ENCODE peak calls at places on chromosomes 5 and 9, in five cellular contexts. L, K, X, B and W are unnamed samples.
A peak's percentile ranks its signal among the peaks of the same experiment; 100 is the strongest.

GRCh38 chr9:137185921-137186320 is 2.4 kb downstream of the ANAPC2 start:
- DNase-seq in K (no peak), B (no peak), X (no peak), L (no peak), W (no peak)

GRCh38 chr5:177603631-177604030 is 3.7 kb downstream of the B4GALT7 start:
- DNase-seq in B (no peak), L (no peak), X (no peak), K (no peak), W (no peak)

GRCh38 chr5:38463634-38464521 is 92.6 kb downstream of the LIFR start:
- DNase-seq in X (no peak), B (peak; percentile 96), L (peak; percentile 79), K (peak; percentile 88), W (peak; percentile 87)

GRCh38 chr5:98414938-98415337 is 358.5 kb upstream of the RGMB start:
- DNase-seq in X (no peak), K (peak; percentile 59), L (peak; percentile 98), B (peak; percentile 98), W (peak; percentile 97)

GRCh38 chr9:30575218-30575617 is 1809.2 kb upstream of the ACO1 start:
- DNase-seq in B (no peak), L (no peak), K (no peak), X (no peak), W (no peak)

GRCh38 chr9:126033956-126034355 is 286.8 kb downstream of the PBX3 start:
- DNase-seq in X (no peak), K (no peak), L (no peak), B (no peak), W (no peak)

GRCh38 chr5:173524136-173524535 is 92.3 kb downstream of the BOD1 start:
- DNase-seq in B (no peak), X (no peak), K (no peak), L (no peak), W (no peak)

GRCh38 chr9:21096172-21096900 is 18.6 kb upstream of the IFNB1 start:
- DNase-seq in B (peak; percentile 26), K (peak; percentile 52), L (peak; percentile 19), X (peak; percentile 64), W (peak; percentile 54)

GRCh38 chr5:179258922-179259730 is 86.1 kb downstream of the ADAMTS2 start:
- DNase-seq in X (no peak), L (no peak), B (peak; percentile 95), K (no peak), W (no peak)

GRCh38 chr5:72517961-72518690 is 10.9 kb upstream of the ZNF366 start:
- DNase-seq in L (no peak), B (peak; percentile 44), K (no peak), X (no peak), W (no peak)

GRCh38 chr9:78695521-78695920 is 398.6 kb downstream of the PSAT1 start:
- DNase-seq in K (no peak), L (no peak), X (peak; percentile 3), B (no peak), W (no peak)

GRCh38 chr9:72371151-72371550 is 6.1 kb upstream of the ZFAND5 start:
- DNase-seq in K (peak; percentile 78), L (no peak), X (no peak), B (no peak), W (no peak)

GRCh38 chr5:61307196-61307590 is 24.9 kb upstream of the ZSWIM6 start:
- DNase-seq in X (no peak), K (no peak), B (no peak), L (no peak), W (no peak)
- H3K4me3 ChIP-seq in X (no peak overlapping the region), K (no peak overlapping the region), B (no peak overlapping the region), L (peak overlapping the region; percentile 32), W (peak overlapping the region; percentile 14)

GRCh38 chr5:34686762-34687268 is 30.7 kb downstream of the RAI14 start:
- DNase-seq in K (peak; percentile 99), L (peak; percentile 92), B (peak; percentile 100), X (no peak), W (peak; percentile 90)

GRCh38 chr5:34685485-34686197 is 29.5 kb downstream of the RAI14 start:
- DNase-seq in L (no peak), K (peak; percentile 88), X (no peak), B (peak; percentile 84), W (no peak)

GRCh38 chr5:34684980-34685352 is 28.8 kb downstream of the RAI14 start:
- DNase-seq in B (no peak), L (no peak), X (no peak), K (no peak), W (no peak)

GRCh38 chr5:34682926-34683623 is 26.9 kb downstream of the RAI14 start:
- DNase-seq in B (peak; percentile 87), K (peak; percentile 51), L (no peak), X (no peak), W (no peak)

GRCh38 chr5:34684281-34684979 is 28.3 kb downstream of the RAI14 start:
- DNase-seq in X (no peak), K (peak; percentile 59), L (no peak), B (peak; percentile 83), W (no peak)
- TF ChIP-seq CTCF in X (no peak), K (no peak), L (no peak), B (peak; percentile 19), W (no peak)

DNA sequence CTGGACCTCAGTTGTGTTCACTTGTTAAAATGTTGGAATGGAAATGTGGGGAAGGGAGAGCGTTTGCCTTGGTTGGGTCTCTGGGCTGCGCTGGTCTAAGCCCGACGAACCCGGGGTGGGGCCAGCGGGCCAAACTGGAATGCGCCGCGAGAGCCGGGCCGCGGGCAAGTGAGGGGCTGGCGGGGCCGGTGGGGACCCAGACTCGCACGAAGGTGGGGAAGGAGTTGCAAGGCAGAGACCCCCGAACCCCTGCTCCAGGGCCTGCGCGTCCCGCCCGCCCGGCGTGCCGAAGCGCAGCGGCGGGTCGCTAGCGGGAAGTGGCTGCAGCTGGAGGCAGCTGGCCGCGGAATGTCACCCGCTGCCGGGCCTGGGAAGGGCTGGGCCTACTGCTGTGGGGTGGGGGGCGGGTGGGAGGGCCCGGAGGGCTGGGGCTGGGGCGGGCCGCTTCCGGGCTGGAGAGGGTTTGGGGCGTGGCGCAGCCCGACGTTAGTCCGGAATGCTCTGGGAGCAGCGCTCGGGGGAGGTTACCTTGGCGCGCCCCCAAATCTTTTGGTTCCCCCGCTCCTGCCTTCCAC is 84.8 kb downstream of the DAB2IP start:
- DNase-seq in K (peak; percentile 62), L (no peak), B (peak; percentile 47), X (no peak), W (no peak)
- H3K4me3 ChIP-seq in K (peak overlapping the region; percentile 37), L (peak overlapping the region; percentile 27), B (peak overlapping the region; percentile 13), X (no peak overlapping the region), W (peak overlapping the region; percentile 23)

GRCh38 chr5:34057569-34057968 is 14.6 kb upstream of the C1QTNF3 start:
- DNase-seq in B (no peak), K (no peak), L (no peak), X (no peak), W (no peak)
- TF ChIP-seq CTCF in B (no peak), K (no peak), L (no peak), X (no peak), W (no peak)

GRCh38 chr9:33159058-33159759 is 7.9 kb downstream of the B4GALT1 start:
- DNase-seq in L (no peak), X (peak; percentile 64), B (no peak), K (peak; percentile 87), W (no peak)

GRCh38 chr9:33159760-33160127 is 7.4 kb downstream of the B4GALT1 start:
- DNase-seq in L (no peak), K (peak; percentile 84), X (peak; percentile 66), B (peak; percentile 93), W (no peak)

GRCh38 chr9:33155393-33155792 is 11.7 kb downstream of the B4GALT1 start:
- DNase-seq in K (no peak), B (peak; percentile 62), X (no peak), L (no peak), W (no peak)

GRCh38 chr9:33158555-33159057 is 8.5 kb downstream of the B4GALT1 start:
- DNase-seq in B (no peak), X (no peak), L (no peak), K (no peak), W (no peak)

DNA sequence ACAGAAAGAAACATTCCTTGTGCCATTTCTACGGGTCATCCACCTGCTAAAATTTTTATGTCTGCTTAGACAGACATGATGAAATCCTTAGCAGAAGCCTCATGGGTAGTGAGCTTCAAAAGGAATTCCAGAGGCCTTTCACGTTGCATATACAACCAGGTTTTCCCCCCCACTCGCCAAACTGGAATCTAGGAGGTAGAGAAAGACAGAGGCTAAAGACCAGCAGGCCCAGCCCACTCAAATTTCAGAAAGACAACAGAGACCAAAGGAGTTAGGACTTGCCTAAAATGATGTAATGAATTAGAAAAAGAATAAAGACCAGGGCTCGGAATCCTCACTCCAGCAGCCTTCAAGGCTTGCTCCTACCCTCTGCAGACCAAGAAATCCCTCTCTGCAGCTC is 9.2 kb downstream of the B4GALT1 start:
- DNase-seq in L (no peak), X (no peak), K (no peak), B (no peak), W (no peak)
- H3K4me3 ChIP-seq in L (no peak overlapping the region), X (no peak overlapping the region), K (no peak overlapping the region), B (no peak overlapping the region), W (no peak overlapping the region)

GRCh38 chr9:14441976-14442651 is 128.2 kb upstream of the NFIB start:
- DNase-seq in B (no peak), L (no peak), X (no peak), K (peak; percentile 32), W (no peak)
- TF ChIP-seq CTCF in B (peak; percentile 11), L (peak; percentile 10), X (peak; percentile 30), K (peak; percentile 42), W (peak; percentile 32)

DNA sequence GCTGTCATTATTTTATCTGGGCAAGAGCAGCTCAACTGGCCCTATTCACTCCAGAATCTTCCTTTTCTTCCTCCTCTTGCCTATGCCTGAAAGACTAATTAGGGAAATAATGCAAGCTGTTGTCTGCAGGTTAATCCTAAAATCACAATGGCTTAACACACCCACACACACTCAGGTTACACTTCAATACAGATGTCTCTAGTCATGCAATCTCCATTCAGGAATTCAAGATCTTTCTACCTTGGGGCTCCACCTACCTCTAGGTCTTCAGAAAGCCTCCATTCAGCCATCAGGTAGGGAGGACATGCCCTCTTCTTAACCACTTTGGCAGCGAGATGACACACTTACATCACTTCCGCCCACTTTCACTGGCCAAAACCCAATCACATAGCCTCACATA is 428.3 kb downstream of the EFNA5 start:
- DNase-seq in K (no peak), L (no peak), X (no peak), B (no peak), W (no peak)
- H3K4me3 ChIP-seq in K (no peak overlapping the region), L (no peak overlapping the region), X (no peak overlapping the region), B (no peak overlapping the region), W (no peak overlapping the region)

DNA sequence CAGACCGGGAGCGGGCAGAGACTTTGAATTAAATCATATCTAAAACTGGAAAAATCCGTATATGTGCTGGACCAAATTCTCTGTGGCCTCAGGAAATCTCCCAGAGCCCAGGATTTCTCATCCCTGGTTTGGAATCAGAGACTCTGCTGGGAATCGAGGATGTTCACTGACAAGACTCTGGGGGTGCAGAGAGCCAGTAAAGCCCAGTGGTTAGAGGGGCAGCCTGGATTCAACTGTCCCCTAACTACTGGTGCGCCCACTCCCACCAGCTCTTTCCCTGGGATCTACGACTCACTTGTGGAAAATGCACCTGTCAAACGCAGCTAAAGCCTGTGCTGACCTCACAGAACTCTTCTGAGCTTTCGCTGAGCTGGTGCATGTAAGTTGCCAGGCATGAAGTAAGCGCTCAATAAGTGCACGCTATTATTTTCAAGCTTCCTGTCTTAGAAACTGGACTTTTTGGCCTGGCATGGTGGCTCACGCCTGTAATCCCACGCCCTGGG is 20.5 kb upstream of the TOR2A start:
- DNase-seq in X (no peak), B (no peak), K (no peak), L (no peak), W (no peak)
- TF ChIP-seq CTCF in X (no peak), B (no peak), K (no peak), L (no peak), W (no peak)

GRCh38 chr5:171450423-171451246 is 31.2 kb downstream of the FGF18 start:
- DNase-seq in K (peak; percentile 64), B (peak; percentile 79), X (no peak), L (peak; percentile 5), W (peak; percentile 49)
- H3K4me3 ChIP-seq in K (peak overlapping the region; percentile 26), B (no peak overlapping the region), X (no peak overlapping the region), L (peak overlapping the region; percentile 50), W (peak overlapping the region; percentile 26)